ENCODE peak calls at places on chromosomes 3 and 15, in eight cellular contexts. P is aorta; M is PC-9; T is GM23338; X is Peyer's patch; F is spleen; A is fibroblast of lung; V is CD4-positive, alpha-beta T cell. H is an unnamed sample.

GRCh38 chr3:16377847-16378302 is 112.9 kb downstream of the OXNAD1 start:
- DNase-seq in P (no peak), X (no peak), T (peak; percentile 30), A (no peak), M (no peak), V (no peak), F (no peak), H (peak; percentile 32)

GRCh38 chr3:44045476-44046275 is 196.0 kb upstream of the TOPAZ1 start:
- DNase-seq in P (peak; percentile 72), X (peak; percentile 74), T (no peak), F (peak; percentile 83), M (peak; percentile 84), V (no peak), A (peak; percentile 31), H (no peak)

GRCh38 chr3:169144691-169145090 is 518.8 kb downstream of the MECOM start:
- DNase-seq in V (no peak), A (no peak), F (no peak), T (no peak), X (no peak), M (no peak), P (no peak), H (no peak)

GRCh38 chr15:68808770-68809169 is 11.9 kb downstream of the ANP32A start:
- DNase-seq in X (no peak), V (no peak), F (no peak), T (no peak), M (no peak), A (no peak), P (no peak), H (no peak)

GRCh38 chr3:52050571-52050970 is 5.8 kb downstream of the DUSP7 start:
- DNase-seq in V (no peak), T (no peak), X (no peak), P (no peak), F (no peak), A (no peak), M (no peak), H (no peak)

GRCh38 chr3:67048067-67048715 is 50.1 kb downstream of the KBTBD8 start:
- DNase-seq in P (no peak), A (no peak), F (no peak), T (no peak), M (no peak), V (no peak), X (no peak), H (no peak)

GRCh38 chr3:30980993-30981392 is 86.5 kb upstream of the GADL1 start:
- DNase-seq in M (no peak), F (no peak), X (no peak), V (no peak), P (no peak), A (no peak), T (no peak), H (no peak)

GRCh38 chr15:47505712-47506542 is 211.4 kb upstream of the SEMA6D start:
- DNase-seq in X (no peak), P (no peak), A (no peak), T (no peak), M (no peak), F (no peak), V (no peak), H (no peak)

GRCh38 chr3:11120091-11120845 is 34.0 kb upstream of the HRH1 start:
- DNase-seq in M (no peak), P (peak; percentile 72), A (peak; percentile 89), T (no peak), X (no peak), F (no peak), V (no peak), H (no peak)

GRCh38 chr3:177475266-177475665 is 278.0 kb upstream of the TBL1XR1 start:
- DNase-seq in V (no peak), P (no peak), M (no peak), T (no peak), F (no peak), A (no peak), X (no peak), H (no peak)

GRCh38 chr3:55143928-55144671 is 216.2 kb upstream of the LRTM1 start:
- DNase-seq in P (no peak), A (peak; percentile 92), X (no peak), M (no peak), T (no peak), V (no peak), F (no peak), H (no peak)

GRCh38 chr3:16448691-16449090 is 64.8 kb downstream of the RFTN1 start:
- DNase-seq in M (no peak), P (peak; percentile 92), A (peak; percentile 99), T (peak; percentile 24), V (no peak), F (no peak), X (peak; percentile 31), H (no peak)

GRCh38 chr3:125194849-125195601 is 17.5 kb downstream of the SLC12A8 start:
- DNase-seq in V (no peak), M (no peak), A (peak; percentile 83), P (no peak), T (no peak), F (no peak), X (no peak), H (no peak)

GRCh38 chr15:101148166-101148880 is 103.5 kb downstream of the CHSY1 start:
- DNase-seq in P (no peak), T (no peak), M (no peak), X (no peak), V (no peak), F (peak; percentile 43), A (no peak), H (no peak)

GRCh38 chr3:185069583-185070030 is 83.3 kb downstream of the C3orf70 start:
- DNase-seq in X (no peak), F (no peak), V (no peak), A (no peak), P (no peak), T (peak; percentile 93), M (no peak), H (no peak)

GRCh38 chr15:57553526-57553925 is 38.2 kb upstream of the MYZAP start:
- DNase-seq in F (no peak), M (no peak), P (no peak), A (no peak), T (peak; percentile 35), X (no peak), V (no peak), H (no peak)

GRCh38 chr15:57549935-57550334 is 41.8 kb upstream of the MYZAP start:
- DNase-seq in X (no peak), V (no peak), P (no peak), F (no peak), M (no peak), T (no peak), A (no peak), H (no peak)

GRCh38 chr15:57550640-57551039 is 41.1 kb upstream of the MYZAP start:
- DNase-seq in V (no peak), A (no peak), X (no peak), T (no peak), P (no peak), M (peak; percentile 69), F (no peak), H (no peak)

GRCh38 chr15:57552678-57553334 is 38.9 kb upstream of the MYZAP start:
- DNase-seq in X (no peak), P (no peak), F (no peak), M (no peak), V (no peak), A (no peak), T (no peak), H (no peak)

GRCh38 chr15:57551717-57552677 is 39.7 kb upstream of the MYZAP start:
- DNase-seq in A (peak; percentile 90), V (no peak), T (peak; percentile 89), F (no peak), M (peak; percentile 78), X (no peak), P (no peak), H (no peak)
- H3K27ac ChIP-seq in A (no peak overlapping the region), V (no peak overlapping the region), T (peak overlapping the region; percentile 73), F (no peak overlapping the region), M (peak overlapping the region; percentile 71), X (no peak overlapping the region), P (no peak overlapping the region), H (peak overlapping the region; percentile 39)

DNA sequence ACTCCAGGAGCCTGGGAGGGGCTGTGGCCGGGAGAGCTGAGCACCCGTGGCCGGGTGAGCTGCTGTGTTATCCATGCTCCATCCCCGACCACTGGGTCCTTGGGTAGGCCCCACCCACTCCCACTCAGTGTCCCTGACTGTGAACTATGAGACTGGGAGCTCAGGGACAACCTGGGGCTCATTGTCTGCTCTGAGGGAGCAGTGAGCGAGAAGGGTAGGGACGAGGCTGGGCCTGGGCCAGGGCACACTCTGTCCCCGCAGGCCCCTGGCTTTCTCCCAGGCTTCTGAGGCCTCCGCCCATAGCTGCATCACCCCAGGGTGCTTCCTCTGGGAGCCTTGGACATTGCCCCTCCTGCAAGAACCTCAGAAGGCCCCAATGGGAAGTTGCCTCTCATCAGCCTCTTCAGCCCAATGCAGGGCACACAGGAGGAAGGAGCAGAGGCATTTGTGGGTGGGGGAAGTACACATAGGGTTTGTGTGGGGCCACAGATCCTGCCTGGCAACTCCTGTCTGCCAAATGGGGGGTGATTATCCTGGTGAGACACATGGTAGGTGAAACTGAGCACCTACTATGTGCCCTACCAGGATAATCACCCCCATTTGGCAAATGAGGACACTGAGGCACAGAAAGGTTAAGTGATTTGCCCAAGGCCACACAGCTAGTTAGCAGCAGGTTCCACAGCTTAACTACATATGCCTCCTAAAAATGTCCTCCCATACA is 2.4 kb downstream of the ANPEP start:
- DNase-seq in V (no peak), T (no peak), A (no peak), X (no peak), F (no peak), P (peak; percentile 56), M (peak; percentile 74), H (no peak)
- H3K27ac ChIP-seq in V (no peak overlapping the region), T (no peak overlapping the region), A (no peak overlapping the region), X (no peak overlapping the region), F (peak overlapping the region; percentile 17), P (no peak overlapping the region), M (peak overlapping the region; percentile 51), H (no peak overlapping the region)

GRCh38 chr3:59264366-59264765 is 214.5 kb upstream of the CFAP20DC start:
- DNase-seq in T (no peak), F (no peak), A (no peak), X (no peak), M (no peak), V (no peak), P (no peak), H (no peak)

GRCh38 chr3:59268170-59268569 is 218.3 kb upstream of the CFAP20DC start:
- DNase-seq in P (no peak), V (no peak), F (no peak), X (no peak), A (peak; percentile 59), T (no peak), M (no peak), H (no peak)

GRCh38 chr3:59265566-59265965 is 215.7 kb upstream of the CFAP20DC start:
- DNase-seq in X (no peak), P (no peak), A (no peak), T (no peak), F (no peak), V (no peak), M (no peak), H (no peak)

GRCh38 chr3:59267021-59267420 is 217.2 kb upstream of the CFAP20DC start:
- DNase-seq in M (no peak), F (no peak), X (no peak), V (no peak), T (no peak), A (peak; percentile 43), P (no peak), H (no peak)

GRCh38 chr3:59266551-59266950 is 216.7 kb upstream of the CFAP20DC start:
- DNase-seq in V (no peak), T (no peak), X (no peak), M (no peak), F (no peak), A (peak; percentile 59), P (no peak), H (no peak)
- H3K27ac ChIP-seq in V (no peak overlapping the region), T (no peak overlapping the region), X (no peak overlapping the region), M (no peak overlapping the region), F (no peak overlapping the region), A (no peak overlapping the region), P (no peak overlapping the region), H (no peak overlapping the region)

GRCh38 chr3:186691676-186692075 is 25.5 kb upstream of the KNG1 start:
- DNase-seq in V (no peak), X (no peak), A (no peak), T (no peak), P (no peak), F (no peak), M (no peak), H (no peak)
- H3K27ac ChIP-seq in V (no peak overlapping the region), X (no peak overlapping the region), A (no peak overlapping the region), T (no peak overlapping the region), P (no peak overlapping the region), F (no peak overlapping the region), M (no peak overlapping the region), H (no peak overlapping the region)